ENCODE peak calls at places on chromosomes 11 and 22, in six cellular contexts. G is Caco-2; L is AG04449; M is body of pancreas; Z is PC-3; J is CD8-positive, alpha-beta memory T cell. S is an unnamed sample.

GRCh38 chr22:26169312-26170111 is at the start of gene SEZ6L:
- DNase-seq in J (no peak), Z (no peak), M (peak), L (no peak), G (no peak), S (no peak)

GRCh38 chr11:79173615-79174014 is 267.2 kb downstream of the TENM4 start:
- DNase-seq in M (no peak), J (no peak), Z (peak), G (no peak), L (peak), S (no peak)

GRCh38 chr11:33936057-33936456 is 44.2 kb upstream of the LMO2 start:
- DNase-seq in L (no peak), M (no peak), J (no peak), G (no peak), Z (no peak), S (no peak)

GRCh38 chr11:71204294-71204693 is 48.1 kb downstream of the SHANK2 start:
- DNase-seq in M (no peak), Z (no peak), L (no peak), G (no peak), J (no peak), S (no peak)

GRCh38 chr22:43273902-43274484 is 69.2 kb downstream of the SCUBE1 start:
- DNase-seq in J (peak), G (peak), L (no peak), Z (peak), M (peak), S (peak)

GRCh38 chr11:46345131-46345597 is 2.1 kb upstream of the DGKZ start:
- DNase-seq in L (no peak), G (no peak), Z (no peak), M (peak), J (no peak), S (no peak)

GRCh38 chr22:47238886-47239860 is 476.7 kb downstream of the TBC1D22A start:
- DNase-seq in G (no peak), J (no peak), Z (no peak), M (no peak), L (no peak), S (no peak)

GRCh38 chr11:75474240-75474639 is 41.2 kb upstream of the KLHL35 start:
- DNase-seq in Z (no peak), J (no peak), G (no peak), L (no peak), M (no peak), S (no peak)

GRCh38 chr22:41910599-41911291 is 4.1 kb downstream of the SHISA8 start:
- DNase-seq in G (no peak), J (peak), M (peak), Z (peak), L (no peak), S (peak)

GRCh38 chr11:41334007-41334933 is 125.2 kb downstream of the LRRC4C start:
- DNase-seq in Z (no peak), L (no peak), G (no peak), J (no peak), M (no peak), S (no peak)

GRCh38 chr11:130548491-130548833 is 100.0 kb downstream of the ADAMTS15 start:
- DNase-seq in M (no peak), G (no peak), J (no peak), L (no peak), Z (peak), S (no peak)

GRCh38 chr11:47916361-47916841 is 64.0 kb upstream of the PTPRJ start:
- DNase-seq in M (peak), J (no peak), L (no peak), Z (no peak), G (peak), S (no peak)

GRCh38 chr11:129722529-129722928 is 93.1 kb upstream of the TMEM45B start:
- DNase-seq in J (no peak), M (no peak), Z (no peak), L (no peak), G (no peak), S (no peak)

GRCh38 chr11:107591098-107591445 is at the start of gene ELMOD1:
- DNase-seq in Z (peak), M (peak), L (no peak), G (peak), J (peak), S (no peak)

DNA sequence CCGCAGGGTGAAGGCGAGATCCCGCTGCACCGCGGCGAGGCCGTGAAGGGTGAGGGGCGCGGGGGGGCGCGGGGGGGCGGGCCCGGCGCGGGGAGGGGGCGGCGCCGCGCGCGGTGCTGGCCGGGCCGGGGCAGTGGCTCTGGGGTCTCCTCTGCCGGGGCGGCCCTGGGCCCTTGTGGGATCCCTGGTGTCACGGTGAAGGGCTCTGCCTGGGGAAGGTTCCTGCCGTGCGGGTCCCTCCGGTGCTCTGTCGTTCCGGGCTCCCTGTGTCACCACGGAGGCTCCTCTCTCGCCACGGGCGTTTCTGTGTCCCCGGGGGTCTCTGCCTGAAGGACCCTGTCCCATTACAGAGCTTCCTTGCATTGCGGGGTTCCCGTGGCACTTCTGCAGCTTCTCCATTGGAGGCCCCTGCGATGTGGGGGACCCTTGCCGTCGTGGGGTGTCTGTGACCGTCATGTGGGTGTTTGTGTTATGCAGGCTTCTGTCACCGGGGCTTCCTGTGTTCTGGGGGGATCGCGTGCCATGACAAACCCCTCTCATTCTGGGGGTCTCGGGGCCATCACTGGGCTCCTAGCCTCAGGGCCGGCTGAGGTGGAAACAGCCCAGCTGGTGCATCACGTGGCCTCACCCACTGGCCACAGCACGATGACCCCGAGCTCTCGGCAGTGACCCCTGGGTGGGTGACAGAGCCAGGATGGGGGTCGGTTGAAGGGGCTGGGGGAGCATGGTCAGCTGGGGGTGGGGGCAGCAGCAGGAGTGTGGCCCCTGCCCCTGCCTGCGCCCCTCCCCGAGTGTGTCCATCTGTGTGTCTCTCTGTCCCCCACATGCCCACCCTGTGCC is 25.3 kb downstream of the SHANK3 start:
- DNase-seq in G (no peak), L (no peak), M (no peak), Z (no peak), J (no peak), S (no peak)
- H3K4me3 ChIP-seq in G (peak), L (peak), M (no peak), Z (peak), J (no peak), S (peak)

GRCh38 chr11:12377824-12378593 is 638 bp downstream of the PARVA start:
- DNase-seq in M (peak), Z (peak), G (peak), L (peak), J (no peak), S (peak)
- H3K4me3 ChIP-seq in M (peak), Z (peak), G (peak), L (peak), J (peak), S (peak)

GRCh38 chr11:102559839-102560238 is 29.3 kb upstream of the MMP7 start:
- DNase-seq in J (no peak), M (no peak), L (no peak), G (no peak), Z (no peak), S (no peak)
- H3K4me3 ChIP-seq in J (no peak), M (no peak), L (no peak), G (no peak), Z (no peak), S (no peak)

DNA sequence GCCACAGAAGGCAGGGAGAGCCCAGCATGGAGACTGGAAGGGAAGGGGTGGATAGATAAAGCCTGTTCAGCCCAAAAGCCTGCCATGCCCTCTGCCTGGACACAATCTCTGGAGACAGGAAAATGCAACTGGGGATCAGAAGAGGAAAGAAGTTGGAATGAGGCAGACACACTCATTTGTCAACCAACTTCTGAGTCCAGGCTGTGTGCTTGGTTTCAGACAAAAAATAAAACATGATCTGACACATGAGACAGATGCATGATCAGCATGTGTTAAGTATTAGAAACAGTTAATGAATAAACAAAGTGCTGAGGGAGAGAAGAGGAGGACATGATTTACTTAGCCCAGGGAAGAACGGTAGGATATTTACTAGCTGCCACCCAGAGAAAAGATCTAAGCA is 849 bp downstream of the LRRN4CL start:
- DNase-seq in J (no peak), L (no peak), M (no peak), G (no peak), Z (no peak), S (no peak)
- H3K4me3 ChIP-seq in J (no peak), L (peak), M (no peak), G (no peak), Z (no peak), S (no peak)

DNA sequence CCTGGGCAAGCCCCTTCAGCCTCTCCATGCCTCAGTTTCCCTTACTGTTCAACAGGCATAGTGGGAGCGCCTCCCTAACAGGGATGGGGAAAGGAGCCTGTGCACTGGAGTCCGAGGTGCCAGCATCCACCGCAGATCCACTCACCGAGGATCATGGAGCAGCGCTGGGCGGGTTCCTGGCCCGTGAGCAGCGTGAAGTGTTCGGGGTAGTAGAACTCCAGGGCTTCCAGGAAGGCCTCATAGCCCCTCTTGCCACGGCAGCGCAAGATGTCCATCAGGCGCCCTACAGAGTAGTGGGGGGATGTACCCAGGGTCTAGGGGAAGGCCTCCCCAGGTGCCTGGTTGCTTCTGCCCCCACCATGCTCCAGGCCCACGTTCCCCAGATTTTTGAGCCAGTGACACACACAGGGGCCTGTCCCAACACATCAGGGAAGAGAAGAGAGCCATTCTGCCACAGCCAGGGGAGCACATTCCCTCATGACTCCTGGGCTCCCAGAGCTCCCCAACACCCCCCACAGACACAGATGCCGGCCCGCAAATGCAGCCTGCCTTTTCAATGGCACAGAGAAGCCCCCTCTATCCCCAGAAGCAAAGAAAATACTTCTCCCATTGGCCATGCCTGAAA is 1.3 kb downstream of the CARD10 start:
- DNase-seq in G (no peak), L (no peak), M (no peak), J (no peak), Z (no peak), S (no peak)
- H3K4me3 ChIP-seq in G (peak), L (peak), M (no peak), J (no peak), Z (peak), S (peak)

DNA sequence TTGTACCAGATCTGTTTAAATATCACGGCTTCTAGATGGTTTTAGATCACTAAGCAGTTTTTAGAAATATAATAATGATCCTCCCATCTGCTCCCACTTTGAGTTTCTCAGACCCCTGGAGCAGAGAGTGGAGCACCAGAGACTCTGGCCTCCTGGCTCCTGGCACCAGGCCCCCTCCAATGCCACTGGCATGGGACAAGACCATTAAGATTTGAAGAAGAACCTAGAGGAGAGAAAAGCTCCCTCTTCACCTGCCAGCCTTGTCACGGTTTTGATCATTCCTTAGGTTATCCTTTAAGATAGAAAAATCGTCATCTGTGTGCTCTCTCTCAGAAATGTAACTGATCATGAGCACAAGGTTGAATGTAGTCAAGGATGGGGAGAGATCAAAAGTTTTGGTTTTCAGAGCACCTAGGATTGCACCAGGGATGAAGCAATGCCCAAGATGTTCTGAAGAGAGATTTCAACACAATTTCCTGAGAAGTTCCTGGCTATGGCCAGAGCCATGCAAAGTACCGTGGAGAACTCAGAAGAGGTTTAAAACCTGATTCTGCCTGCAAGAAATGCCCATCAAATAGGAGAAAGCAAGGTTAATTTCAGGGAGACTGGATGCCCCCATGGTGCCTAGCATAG is 22.2 kb downstream of the IL10RA start:
- DNase-seq in G (no peak), Z (no peak), J (no peak), M (no peak), L (no peak), S (no peak)
- H3K4me3 ChIP-seq in G (no peak), Z (no peak), J (peak), M (no peak), L (no peak), S (no peak)

DNA sequence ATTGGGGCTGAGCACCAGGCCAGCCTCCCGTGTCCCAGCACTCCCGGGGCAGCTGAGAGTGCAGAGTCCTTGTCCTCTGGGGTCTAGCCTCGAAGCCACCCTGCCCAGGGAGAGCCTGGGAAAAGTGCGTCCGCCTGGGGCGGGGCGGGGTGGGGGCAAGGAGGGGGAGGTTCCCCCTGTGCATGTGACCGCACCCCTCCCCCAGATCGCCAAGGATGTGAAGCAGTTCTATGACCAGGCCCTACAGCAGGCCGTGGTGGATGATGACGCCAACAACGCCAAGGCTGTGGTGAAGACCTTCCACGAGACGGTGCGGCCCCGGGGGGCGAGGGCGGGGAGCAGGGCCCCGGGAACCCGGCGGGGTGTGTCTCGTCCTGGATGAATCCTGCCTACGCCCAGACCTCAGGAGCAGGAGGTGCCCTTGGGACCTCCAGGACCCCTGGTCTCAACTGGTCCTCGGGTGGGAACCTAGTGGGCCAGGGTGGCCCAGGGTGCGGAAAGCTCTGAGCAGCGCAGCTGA is 5.3 kb upstream of the TSSC4 start:
- DNase-seq in Z (no peak), J (no peak), G (no peak), L (no peak), M (no peak), S (no peak)
- H3K4me3 ChIP-seq in Z (no peak), J (no peak), G (no peak), L (no peak), M (no peak), S (no peak)

S was measured in PC-9.